ENCODE peak calls at places on chromosomes 7 and 10, in eight cellular contexts. One of them, this sample, is unnamed.

GRCh38 chr10:96646251-96646740 is 59.5 kb upstream of the TM9SF3 start:
- DNase-seq in anterior cingulate cortex: no peak
- DNase-seq in Calu3: peak; percentile 9
- DNase-seq in Right ventricle myocardium inferior: no peak
- DNase-seq in stimulated activated CD4-positive, alpha-beta T cell treated with anti-CD3 and anti-CD28 coated beads, TNF-alpha, amount 100 ng/mL, for 4 hours: no peak
- DNase-seq in SK-N-DZ: no peak
- DNase-seq in AG04449: no peak
- DNase-seq in left colon: no peak
- DNase-seq in this sample: no peak

GRCh38 chr7:101893326-101894085 is 76.1 kb downstream of the CUX1 start:
- DNase-seq in stimulated activated CD4-positive, alpha-beta T cell treated with anti-CD3 and anti-CD28 coated beads, TNF-alpha, amount 100 ng/mL, for 4 hours: no peak
- DNase-seq in SK-N-DZ: no peak
- DNase-seq in AG04449: no peak
- DNase-seq in anterior cingulate cortex: no peak
- DNase-seq in left colon: no peak
- DNase-seq in Calu3: no peak
- DNase-seq in Right ventricle myocardium inferior: no peak
- DNase-seq in this sample: no peak

GRCh38 chr10:126458453-126458852 is 70.2 kb upstream of the ADAM12 start:
- DNase-seq in Calu3: no peak
- DNase-seq in AG04449: no peak
- DNase-seq in Right ventricle myocardium inferior: no peak
- DNase-seq in anterior cingulate cortex: no peak
- DNase-seq in SK-N-DZ: no peak
- DNase-seq in stimulated activated CD4-positive, alpha-beta T cell treated with anti-CD3 and anti-CD28 coated beads, TNF-alpha, amount 100 ng/mL, for 4 hours: no peak
- DNase-seq in left colon: no peak
- DNase-seq in this sample: no peak

GRCh38 chr7:30135551-30136271 is 925 bp downstream of the MTURN start:
- DNase-seq in Calu3: peak; percentile 70
- DNase-seq in anterior cingulate cortex: peak; percentile 75
- DNase-seq in stimulated activated CD4-positive, alpha-beta T cell treated with anti-CD3 and anti-CD28 coated beads, TNF-alpha, amount 100 ng/mL, for 4 hours: peak; percentile 46
- DNase-seq in AG04449: no peak
- DNase-seq in left colon: peak; percentile 73
- DNase-seq in Right ventricle myocardium inferior: peak; percentile 89
- DNase-seq in SK-N-DZ: peak; percentile 50
- DNase-seq in this sample: no peak

GRCh38 chr7:157875230-157876179 is 538.7 kb downstream of the DNAJB6 start:
- DNase-seq in Right ventricle myocardium inferior: no peak
- DNase-seq in left colon: peak; percentile 24
- DNase-seq in stimulated activated CD4-positive, alpha-beta T cell treated with anti-CD3 and anti-CD28 coated beads, TNF-alpha, amount 100 ng/mL, for 4 hours: peak; percentile 31
- DNase-seq in anterior cingulate cortex: no peak
- DNase-seq in SK-N-DZ: peak; percentile 69
- DNase-seq in Calu3: no peak
- DNase-seq in AG04449: no peak
- DNase-seq in this sample: peak; percentile 18

GRCh38 chr10:8403711-8404371 is 349.4 kb downstream of the GATA3 start:
- DNase-seq in stimulated activated CD4-positive, alpha-beta T cell treated with anti-CD3 and anti-CD28 coated beads, TNF-alpha, amount 100 ng/mL, for 4 hours: no peak
- DNase-seq in left colon: no peak
- DNase-seq in SK-N-DZ: peak; percentile 68
- DNase-seq in AG04449: no peak
- DNase-seq in anterior cingulate cortex: no peak
- DNase-seq in Right ventricle myocardium inferior: no peak
- DNase-seq in Calu3: peak; percentile 38
- DNase-seq in this sample: no peak

GRCh38 chr7:1228535-1229333 is 3.9 kb upstream of the UNCX start:
- DNase-seq in Right ventricle myocardium inferior: no peak
- DNase-seq in left colon: no peak
- DNase-seq in stimulated activated CD4-positive, alpha-beta T cell treated with anti-CD3 and anti-CD28 coated beads, TNF-alpha, amount 100 ng/mL, for 4 hours: no peak
- DNase-seq in anterior cingulate cortex: no peak
- DNase-seq in Calu3: no peak
- DNase-seq in SK-N-DZ: no peak
- DNase-seq in AG04449: no peak
- DNase-seq in this sample: no peak

GRCh38 chr7:117942780-117943179 is 69.5 kb upstream of the CTTNBP2 start:
- DNase-seq in SK-N-DZ: no peak
- DNase-seq in stimulated activated CD4-positive, alpha-beta T cell treated with anti-CD3 and anti-CD28 coated beads, TNF-alpha, amount 100 ng/mL, for 4 hours: no peak
- DNase-seq in AG04449: no peak
- DNase-seq in anterior cingulate cortex: no peak
- DNase-seq in left colon: no peak
- DNase-seq in Right ventricle myocardium inferior: no peak
- DNase-seq in Calu3: no peak
- DNase-seq in this sample: no peak

GRCh38 chr10:95818663-95819062 is 62.7 kb downstream of the ENTPD1 start:
- DNase-seq in AG04449: peak; percentile 55
- DNase-seq in Right ventricle myocardium inferior: no peak
- DNase-seq in Calu3: no peak
- DNase-seq in left colon: no peak
- DNase-seq in stimulated activated CD4-positive, alpha-beta T cell treated with anti-CD3 and anti-CD28 coated beads, TNF-alpha, amount 100 ng/mL, for 4 hours: no peak
- DNase-seq in SK-N-DZ: no peak
- DNase-seq in anterior cingulate cortex: no peak
- DNase-seq in this sample: no peak

GRCh38 chr7:98807306-98807880 is 62.4 kb downstream of the TMEM130 start:
- DNase-seq in AG04449: no peak
- DNase-seq in Right ventricle myocardium inferior: no peak
- DNase-seq in Calu3: no peak
- DNase-seq in stimulated activated CD4-positive, alpha-beta T cell treated with anti-CD3 and anti-CD28 coated beads, TNF-alpha, amount 100 ng/mL, for 4 hours: no peak
- DNase-seq in anterior cingulate cortex: no peak
- DNase-seq in left colon: no peak
- DNase-seq in SK-N-DZ: no peak
- DNase-seq in this sample: no peak

GRCh38 chr10:96691761-96692160 is 28.6 kb downstream of the PIK3AP1 start:
- DNase-seq in Calu3: no peak
- DNase-seq in AG04449: no peak
- DNase-seq in left colon: no peak
- DNase-seq in Right ventricle myocardium inferior: no peak
- DNase-seq in SK-N-DZ: no peak
- DNase-seq in anterior cingulate cortex: no peak
- DNase-seq in stimulated activated CD4-positive, alpha-beta T cell treated with anti-CD3 and anti-CD28 coated beads, TNF-alpha, amount 100 ng/mL, for 4 hours: no peak
- DNase-seq in this sample: no peak

GRCh38 chr7:80922254-80923049 is 3.6 kb upstream of the SEMA3C start:
- DNase-seq in Calu3: peak; percentile 64
- DNase-seq in anterior cingulate cortex: no peak
- DNase-seq in AG04449: no peak
- DNase-seq in stimulated activated CD4-positive, alpha-beta T cell treated with anti-CD3 and anti-CD28 coated beads, TNF-alpha, amount 100 ng/mL, for 4 hours: no peak
- DNase-seq in SK-N-DZ: no peak
- DNase-seq in Right ventricle myocardium inferior: no peak
- DNase-seq in left colon: peak; percentile 36
- DNase-seq in this sample: no peak

GRCh38 chr10:59557052-59557451 is 152.6 kb downstream of the SLC16A9 start:
- DNase-seq in stimulated activated CD4-positive, alpha-beta T cell treated with anti-CD3 and anti-CD28 coated beads, TNF-alpha, amount 100 ng/mL, for 4 hours: no peak
- DNase-seq in Calu3: no peak
- DNase-seq in AG04449: no peak
- DNase-seq in SK-N-DZ: peak; percentile 23
- DNase-seq in left colon: no peak
- DNase-seq in anterior cingulate cortex: no peak
- DNase-seq in Right ventricle myocardium inferior: no peak
- DNase-seq in this sample: no peak

GRCh38 chr7:93159490-93159889 is 11.3 kb upstream of the SAMD9L start:
- DNase-seq in Calu3: no peak
- DNase-seq in AG04449: no peak
- DNase-seq in left colon: no peak
- DNase-seq in SK-N-DZ: no peak
- DNase-seq in stimulated activated CD4-positive, alpha-beta T cell treated with anti-CD3 and anti-CD28 coated beads, TNF-alpha, amount 100 ng/mL, for 4 hours: no peak
- DNase-seq in Right ventricle myocardium inferior: no peak
- DNase-seq in anterior cingulate cortex: no peak
- DNase-seq in this sample: no peak

GRCh38 chr10:6148908-6149307 is 53.8 kb upstream of the PFKFB3 start:
- DNase-seq in stimulated activated CD4-positive, alpha-beta T cell treated with anti-CD3 and anti-CD28 coated beads, TNF-alpha, amount 100 ng/mL, for 4 hours: no peak
- DNase-seq in anterior cingulate cortex: no peak
- DNase-seq in SK-N-DZ: no peak
- DNase-seq in Calu3: no peak
- DNase-seq in AG04449: no peak
- DNase-seq in Right ventricle myocardium inferior: no peak
- DNase-seq in left colon: no peak
- DNase-seq in this sample: no peak

GRCh38 chr10:13945760-13946460 is 359.1 kb downstream of the PRPF18 start:
- DNase-seq in Right ventricle myocardium inferior: no peak
- DNase-seq in left colon: no peak
- DNase-seq in AG04449: no peak
- DNase-seq in SK-N-DZ: no peak
- DNase-seq in anterior cingulate cortex: no peak
- DNase-seq in Calu3: no peak
- DNase-seq in stimulated activated CD4-positive, alpha-beta T cell treated with anti-CD3 and anti-CD28 coated beads, TNF-alpha, amount 100 ng/mL, for 4 hours: no peak
- DNase-seq in this sample: no peak

GRCh38 chr7:149716007-149716931 is 57.1 kb downstream of the ZNF467 start:
- DNase-seq in Right ventricle myocardium inferior: peak; percentile 62
- DNase-seq in Calu3: no peak
- DNase-seq in stimulated activated CD4-positive, alpha-beta T cell treated with anti-CD3 and anti-CD28 coated beads, TNF-alpha, amount 100 ng/mL, for 4 hours: no peak
- DNase-seq in anterior cingulate cortex: no peak
- DNase-seq in left colon: no peak
- DNase-seq in AG04449: no peak
- DNase-seq in SK-N-DZ: no peak
- DNase-seq in this sample: no peak

GRCh38 chr7:24786941-24787340 is 29.7 kb upstream of the GSDME start:
- DNase-seq in Right ventricle myocardium inferior: no peak
- DNase-seq in Calu3: peak; percentile 43
- DNase-seq in anterior cingulate cortex: no peak
- DNase-seq in stimulated activated CD4-positive, alpha-beta T cell treated with anti-CD3 and anti-CD28 coated beads, TNF-alpha, amount 100 ng/mL, for 4 hours: no peak
- DNase-seq in left colon: no peak
- DNase-seq in SK-N-DZ: no peak
- DNase-seq in AG04449: peak; percentile 91
- DNase-seq in this sample: no peak

GRCh38 chr7:124577256-124577655 is 188.3 kb downstream of the GPR37 start:
- DNase-seq in Right ventricle myocardium inferior: no peak
- DNase-seq in anterior cingulate cortex: no peak
- DNase-seq in Calu3: no peak
- DNase-seq in stimulated activated CD4-positive, alpha-beta T cell treated with anti-CD3 and anti-CD28 coated beads, TNF-alpha, amount 100 ng/mL, for 4 hours: no peak
- DNase-seq in left colon: no peak
- DNase-seq in SK-N-DZ: no peak
- DNase-seq in AG04449: no peak
- DNase-seq in this sample: no peak

GRCh38 chr10:78763651-78764395 is 304.9 kb upstream of the ZMIZ1 start:
- DNase-seq in stimulated activated CD4-positive, alpha-beta T cell treated with anti-CD3 and anti-CD28 coated beads, TNF-alpha, amount 100 ng/mL, for 4 hours: no peak
- DNase-seq in Calu3: no peak
- DNase-seq in left colon: no peak
- DNase-seq in anterior cingulate cortex: peak; percentile 52
- DNase-seq in SK-N-DZ: no peak
- DNase-seq in Right ventricle myocardium inferior: no peak
- DNase-seq in AG04449: no peak
- DNase-seq in this sample: no peak

GRCh38 chr10:47008769-47009168 is 97.5 kb downstream of the PTPN20 start:
- DNase-seq in AG04449: no peak
- DNase-seq in Calu3: no peak
- DNase-seq in left colon: no peak
- DNase-seq in Right ventricle myocardium inferior: no peak
- DNase-seq in anterior cingulate cortex: no peak
- DNase-seq in SK-N-DZ: no peak
- DNase-seq in stimulated activated CD4-positive, alpha-beta T cell treated with anti-CD3 and anti-CD28 coated beads, TNF-alpha, amount 100 ng/mL, for 4 hours: no peak
- DNase-seq in this sample: no peak

GRCh38 chr10:113326160-113327111 is 226.4 kb upstream of the HABP2 start:
- DNase-seq in left colon: no peak
- DNase-seq in Calu3: peak; percentile 34
- DNase-seq in AG04449: peak; percentile 79
- DNase-seq in stimulated activated CD4-positive, alpha-beta T cell treated with anti-CD3 and anti-CD28 coated beads, TNF-alpha, amount 100 ng/mL, for 4 hours: no peak
- DNase-seq in Right ventricle myocardium inferior: no peak
- DNase-seq in anterior cingulate cortex: no peak
- DNase-seq in SK-N-DZ: peak; percentile 84
- DNase-seq in this sample: no peak

GRCh38 chr7:5234852-5235831 is 45.1 kb downstream of the WIPI2 start:
- DNase-seq in Calu3: peak; percentile 22
- DNase-seq in Right ventricle myocardium inferior: no peak
- DNase-seq in stimulated activated CD4-positive, alpha-beta T cell treated with anti-CD3 and anti-CD28 coated beads, TNF-alpha, amount 100 ng/mL, for 4 hours: no peak
- DNase-seq in anterior cingulate cortex: no peak
- DNase-seq in left colon: no peak
- DNase-seq in SK-N-DZ: no peak
- DNase-seq in AG04449: no peak
- DNase-seq in this sample: no peak

GRCh38 chr7:67636363-67637355 is 640.0 kb downstream of the TYW1 start:
- DNase-seq in Calu3: no peak
- DNase-seq in anterior cingulate cortex: peak; percentile 25
- DNase-seq in left colon: no peak
- DNase-seq in Right ventricle myocardium inferior: no peak
- DNase-seq in SK-N-DZ: no peak
- DNase-seq in AG04449: no peak
- DNase-seq in stimulated activated CD4-positive, alpha-beta T cell treated with anti-CD3 and anti-CD28 coated beads, TNF-alpha, amount 100 ng/mL, for 4 hours: no peak
- DNase-seq in this sample: no peak

GRCh38 chr7:116652793-116653192 is 19.2 kb upstream of the MET start:
- DNase-seq in AG04449: no peak
- DNase-seq in Calu3: no peak
- DNase-seq in stimulated activated CD4-positive, alpha-beta T cell treated with anti-CD3 and anti-CD28 coated beads, TNF-alpha, amount 100 ng/mL, for 4 hours: no peak
- DNase-seq in Right ventricle myocardium inferior: no peak
- DNase-seq in anterior cingulate cortex: no peak
- DNase-seq in left colon: no peak
- DNase-seq in SK-N-DZ: no peak
- DNase-seq in this sample: no peak